ENCODE peak calls at places on chromosomes 3 and 15, in eight cellular contexts. X is cardiac muscle cell, M is Calu3, T is brain microvascular endothelial cell, F is right atrium auricular region, C is WERI-Rb-1, G is neural progenitor cell, V is lung. S is an unnamed sample.

GRCh38 chr3:126714296-126714900 is 10.4 kb downstream of the CHCHD6 start:
- DNase-seq in F (no peak), C (no peak), M (no peak), G (no peak), X (no peak), T (no peak), V (no peak), S (no peak)

GRCh38 chr15:28896944-28897343 is 11.2 kb downstream of the APBA2 start:
- DNase-seq in V (no peak), T (peak; percentile 94), F (no peak), G (no peak), M (no peak), C (no peak), X (no peak), S (peak; percentile 52)

GRCh38 chr15:35867371-35867770 is 321.4 kb upstream of the DPH6 start:
- DNase-seq in G (no peak), C (peak; percentile 11), F (no peak), M (no peak), T (no peak), V (no peak), X (no peak), S (peak; percentile 97)

GRCh38 chr3:185983495-185984141 is 45.8 kb upstream of the TRA2B start:
- DNase-seq in X (peak; percentile 86), F (peak; percentile 79), M (peak; percentile 87), C (peak; percentile 67), V (peak; percentile 79), G (peak; percentile 88), T (peak; percentile 58), S (no peak)

GRCh38 chr3:120642368-120642948 is 39.6 kb downstream of the HGD start:
- DNase-seq in T (peak; percentile 75), V (no peak), F (no peak), C (no peak), M (no peak), G (no peak), X (no peak), S (no peak)

GRCh38 chr15:61051570-61052031 is 177.5 kb downstream of the RORA start:
- DNase-seq in T (peak; percentile 82), V (no peak), G (peak; percentile 62), M (peak; percentile 28), F (no peak), X (peak; percentile 58), C (peak; percentile 73), S (no peak)

GRCh38 chr15:67086650-67086941 is 21.2 kb downstream of the SMAD3 start:
- DNase-seq in T (no peak), C (no peak), V (no peak), M (no peak), G (no peak), X (no peak), F (no peak), S (no peak)

GRCh38 chr3:102225407-102226132 is 209.2 kb upstream of the ZPLD1 start:
- DNase-seq in T (peak; percentile 51), V (no peak), M (peak; percentile 43), C (no peak), F (no peak), G (peak; percentile 60), X (peak; percentile 73), S (no peak)

GRCh38 chr15:56205061-56205876 is 38.4 kb downstream of the RFX7 start:
- DNase-seq in T (no peak), G (no peak), X (no peak), C (no peak), F (no peak), M (no peak), V (no peak), S (no peak)

GRCh38 chr15:24924621-24925020 is 30.2 kb upstream of the SNRPN start:
- DNase-seq in M (no peak), X (no peak), C (no peak), T (no peak), V (no peak), F (no peak), G (no peak), S (no peak)

GRCh38 chr3:61821823-61822251 is 260.5 kb downstream of the PTPRG start:
- DNase-seq in F (no peak), C (peak; percentile 17), G (no peak), M (no peak), V (no peak), X (no peak), T (no peak), S (no peak)

GRCh38 chr3:160434071-160434470 is 15.5 kb downstream of the TRIM59 start:
- DNase-seq in M (no peak), X (peak; percentile 2), C (no peak), V (no peak), F (no peak), T (peak; percentile 14), G (no peak), S (no peak)

GRCh38 chr3:114551770-114552526 is 258.1 kb downstream of the TIGIT start:
- DNase-seq in M (peak; percentile 58), V (no peak), T (peak; percentile 89), G (no peak), X (no peak), C (no peak), F (no peak), S (no peak)

GRCh38 chr3:70919661-70920060 is 607.2 kb upstream of the MDFIC2 start:
- DNase-seq in G (no peak), C (no peak), M (no peak), T (no peak), X (no peak), V (no peak), F (no peak), S (no peak)

GRCh38 chr3:134126153-134126552 is 96.4 kb upstream of the SLCO2A1 start:
- DNase-seq in V (no peak), X (no peak), G (no peak), F (no peak), M (no peak), T (no peak), C (no peak), S (no peak)
- TF ChIP-seq CTCF in V (no peak), X (peak; percentile 28), G (peak; percentile 29), F (no peak), M (no peak), T (peak; percentile 51), C (peak; percentile 5), S (peak; percentile 33)

GRCh38 chr3:12935023-12935860 is 93.9 kb upstream of the RPL32 start:
- DNase-seq in F (no peak), C (no peak), M (no peak), G (no peak), X (no peak), V (no peak), T (peak; percentile 9), S (no peak)
- TF ChIP-seq CTCF in F (no peak), C (no peak), M (no peak), G (no peak), X (no peak), V (no peak), T (no peak), S (no peak)

DNA sequence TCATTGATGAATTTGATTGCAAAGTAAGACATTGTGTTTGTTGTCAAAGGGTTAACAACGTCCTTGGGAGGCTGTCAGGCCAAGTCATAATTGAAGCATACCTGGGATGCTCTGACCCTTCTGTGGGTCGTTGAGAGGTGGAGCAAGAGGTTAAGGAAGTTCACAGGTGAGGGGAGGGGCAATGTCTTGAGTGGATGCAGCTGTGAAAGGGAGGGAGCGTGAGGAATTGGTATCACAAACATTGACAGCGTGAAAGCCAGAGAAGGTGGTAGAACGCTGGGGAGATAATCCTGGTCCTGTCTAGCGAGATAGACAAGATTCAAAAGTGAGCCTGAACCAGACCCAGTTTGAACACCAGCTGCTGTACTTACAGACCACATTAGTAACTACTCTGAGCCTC is 79.4 kb downstream of the HES1 start:
- DNase-seq in T (no peak), F (no peak), X (no peak), M (no peak), C (no peak), G (no peak), V (no peak), S (no peak)
- TF ChIP-seq CTCF in T (no peak), F (no peak), X (no peak), M (no peak), C (no peak), G (no peak), V (no peak), S (no peak)

GRCh38 chr3:69612791-69613190 is 126.5 kb upstream of the MITF start:
- DNase-seq in G (peak; percentile 88), M (no peak), V (no peak), F (no peak), T (no peak), C (no peak), X (no peak), S (no peak)
- TF ChIP-seq CTCF in G (no peak), M (no peak), V (no peak), F (no peak), T (no peak), C (no peak), X (no peak), S (no peak)

GRCh38 chr15:32852771-32853170 is 135.0 kb downstream of the GREM1 start:
- DNase-seq in M (no peak), G (no peak), T (no peak), C (no peak), F (no peak), X (no peak), V (no peak), S (no peak)

GRCh38 chr15:32856753-32857152 is 138.9 kb downstream of the GREM1 start:
- DNase-seq in V (no peak), C (no peak), T (peak; percentile 59), F (no peak), M (no peak), X (no peak), G (no peak), S (no peak)

GRCh38 chr15:32857732-32858131 is 139.9 kb downstream of the GREM1 start:
- DNase-seq in C (no peak), M (no peak), F (no peak), T (no peak), V (no peak), G (no peak), X (no peak), S (no peak)

GRCh38 chr15:32853667-32854066 is 135.9 kb downstream of the GREM1 start:
- DNase-seq in C (no peak), F (no peak), G (peak; percentile 62), X (no peak), M (no peak), T (no peak), V (no peak), S (no peak)

GRCh38 chr15:32855942-32856341 is 138.1 kb downstream of the GREM1 start:
- DNase-seq in M (peak; percentile 24), V (no peak), C (no peak), G (no peak), T (peak; percentile 98), F (no peak), X (no peak), S (peak; percentile 98)
- TF ChIP-seq CTCF in M (no peak), V (no peak), C (no peak), G (no peak), T (no peak), F (no peak), X (no peak), S (peak; percentile 8)

GRCh38 chr3:2268779-2269178 is 170.1 kb downstream of the CNTN4 start:
- DNase-seq in V (no peak), X (peak; percentile 2), M (no peak), C (peak; percentile 33), G (peak; percentile 23), T (no peak), F (no peak), S (no peak)
- TF ChIP-seq CTCF in V (no peak), X (no peak), M (no peak), C (peak; percentile 44), G (peak; percentile 40), T (no peak), F (peak; percentile 51), S (no peak)

GRCh38 chr15:92653836-92654524 is 1.6 kb downstream of the FAM174B start:
- DNase-seq in G (peak; percentile 49), C (peak; percentile 59), X (peak; percentile 50), F (no peak), T (no peak), V (peak; percentile 60), M (no peak), S (no peak)
- TF ChIP-seq CTCF in G (no peak), C (peak; percentile 53), X (no peak), F (peak; percentile 28), T (no peak), V (no peak), M (no peak), S (peak; percentile 34)